ENCODE peak calls at places on chromosomes 12 and 14, in five cellular contexts. D is CD8-positive, alpha-beta memory T cell; A is hippocampal formation; S is omental fat pad; H is progenitor cell of endocrine pancreas. U is an unnamed sample.

GRCh38 chr12:46831335-46832083 is 5.7 kb upstream of the SLC38A4 start:
- DNase-seq in H (peak), A (no peak), D (no peak), S (no peak), U (peak)

GRCh38 chr12:93696462-93696861 is 19.3 kb downstream of the CRADD start:
- DNase-seq in D (no peak), S (no peak), H (no peak), A (no peak), U (no peak)

GRCh38 chr14:65847065-65847847 is 434.7 kb downstream of the FUT8 start:
- DNase-seq in A (no peak), D (peak), H (no peak), S (no peak), U (no peak)

GRCh38 chr12:73225941-73226340 is 953.8 kb downstream of the TRHDE start:
- DNase-seq in A (no peak), D (no peak), S (no peak), H (no peak), U (no peak)

GRCh38 chr12:106582661-106583577 is at the start of gene RFX4:
- DNase-seq in H (no peak), S (no peak), D (no peak), A (peak), U (peak)

GRCh38 chr12:43835264-43835655 is 621 bp upstream of the TMEM117 start:
- DNase-seq in S (no peak), H (no peak), A (no peak), D (no peak), U (no peak)

GRCh38 chr12:120361506-120362208 is 7.3 kb downstream of the MSI1 start:
- DNase-seq in H (peak), D (no peak), A (peak), S (no peak), U (peak)

GRCh38 chr14:32230695-32231280 is 27.7 kb upstream of the RNU6-8 start:
- DNase-seq in H (no peak), S (no peak), D (no peak), A (peak), U (no peak)

GRCh38 chr14:81400852-81401251 is 728 bp upstream of the STON2 start:
- DNase-seq in S (peak), D (no peak), A (no peak), H (no peak), U (peak)

GRCh38 chr12:15712823-15713663 is 76.1 kb downstream of the EPS8 start:
- DNase-seq in H (no peak), A (no peak), D (no peak), S (no peak), U (no peak)

GRCh38 chr12:6697584-6698351 is 2.8 kb downstream of the PIANP start:
- DNase-seq in A (no peak), D (no peak), H (no peak), S (no peak), U (peak)

GRCh38 chr12:49825360-49825970 is 2.7 kb downstream of the NCKAP5L start:
- DNase-seq in D (no peak), H (no peak), S (no peak), A (peak), U (no peak)

GRCh38 chr14:83133986-83134664 is 1600.5 kb upstream of the SEL1L start:
- DNase-seq in A (no peak), S (no peak), D (no peak), H (no peak), U (no peak)

GRCh38 chr12:1220127-1221092 is 229.4 kb downstream of the ERC1 start:
- DNase-seq in D (no peak), A (no peak), S (no peak), H (no peak), U (no peak)

GRCh38 chr14:49934638-49935037 is 41.8 kb downstream of the ARF6 start:
- DNase-seq in D (no peak), H (no peak), A (no peak), S (no peak), U (no peak)

GRCh38 chr14:101009531-101009930 is 106.0 kb upstream of the RTL1 start:
- DNase-seq in H (no peak), A (no peak), S (no peak), D (no peak), U (no peak)